ENCODE peak calls at places on chromosomes 7 and 10, in seven cellular contexts. U is IMR-90, B is mesendoderm, C is H9, S is H1, Y is neuronal stem cell, E is mesenchymal stem cell. O is an unnamed sample.
A peak's percentile ranks its signal among the peaks of the same experiment; 100 is the strongest.

GRCh38 chr7:151013728-151014497 is 10.4 kb downstream of the ATG9B start:
- DNase-seq in U (peak; percentile 22), B (peak; percentile 98), C (peak; percentile 97), S (peak; percentile 90), Y (peak; percentile 88), E (no peak), O (peak; percentile 87)

GRCh38 chr7:40965016-40965415 is 737.9 kb downstream of the INHBA start:
- DNase-seq in U (no peak), B (no peak), C (no peak), S (no peak), Y (no peak), E (no peak), O (no peak)

GRCh38 chr7:152333134-152333533 is 102.7 kb downstream of the KMT2C start:
- DNase-seq in U (no peak), B (no peak), C (no peak), S (no peak), Y (no peak), E (no peak), O (no peak)

GRCh38 chr10:102379383-102379782 is 16.1 kb upstream of the NFKB2 start:
- DNase-seq in U (no peak), B (no peak), C (no peak), S (no peak), Y (no peak), E (no peak), O (no peak)

GRCh38 chr10:1365540-1366082 is 309.4 kb downstream of the WDR37 start:
- DNase-seq in U (no peak), B (no peak), C (no peak), S (peak; percentile 8), Y (no peak), E (no peak), O (no peak)

GRCh38 chr10:89364533-89364932 is 13.3 kb upstream of the IFIT1B start:
- DNase-seq in U (no peak), B (no peak), C (no peak), S (no peak), Y (no peak), E (no peak), O (no peak)

GRCh38 chr10:34001087-34001580 is 666.7 kb upstream of the NRP1 start:
- DNase-seq in U (no peak), B (no peak), C (no peak), S (no peak), Y (no peak), E (no peak), O (peak; percentile 1)

GRCh38 chr7:78578701-78579100 is 780.1 kb downstream of the PHTF2 start:
- DNase-seq in U (no peak), B (peak; percentile 93), C (peak; percentile 78), S (no peak), Y (peak; percentile 59), E (no peak), O (no peak)

GRCh38 chr7:91846436-91846835 is 34.1 kb downstream of the MTERF1 start:
- DNase-seq in U (peak; percentile 21), B (no peak), C (no peak), S (no peak), Y (no peak), E (no peak), O (no peak)

GRCh38 chr7:83918142-83918541 is 269.2 kb upstream of the SEMA3E start:
- DNase-seq in U (no peak), B (no peak), C (no peak), S (no peak), Y (no peak), E (no peak), O (no peak)

GRCh38 chr10:110711382-110711781 is 67.2 kb downstream of the RBM20 start:
- DNase-seq in U (no peak), B (no peak), C (no peak), S (no peak), Y (no peak), E (no peak), O (no peak)

GRCh38 chr7:116524609-116525297 is at the start of gene CAV1:
- DNase-seq in U (peak; percentile 92), B (peak; percentile 91), C (peak; percentile 78), S (peak; percentile 77), Y (no peak), E (peak; percentile 93), O (peak; percentile 92)

GRCh38 chr10:70786799-70787415 is 1.7 kb upstream of the TBATA start:
- DNase-seq in U (peak; percentile 26), B (no peak), C (no peak), S (no peak), Y (no peak), E (peak; percentile 27), O (no peak)

GRCh38 chr10:70791390-70792039 is 6.3 kb upstream of the TBATA start:
- DNase-seq in U (no peak), B (no peak), C (no peak), S (no peak), Y (no peak), E (no peak), O (no peak)
- H3K4ac ChIP-seq in U (no peak overlapping the region), B (no peak overlapping the region), C (no peak overlapping the region), S (no peak overlapping the region), Y (no peak overlapping the region), E (no peak overlapping the region), O (no peak overlapping the region)

GRCh38 chr7:148037049-148037448 is 553.5 kb upstream of the C7orf33 start:
- DNase-seq in U (no peak), B (no peak), C (no peak), S (no peak), Y (no peak), E (no peak), O (no peak)

GRCh38 chr7:148031019-148031418 is 559.5 kb upstream of the C7orf33 start:
- DNase-seq in U (no peak), B (peak; percentile 8), C (no peak), S (no peak), Y (no peak), E (no peak), O (no peak)

GRCh38 chr7:148031816-148032215 is 558.8 kb upstream of the C7orf33 start:
- DNase-seq in U (no peak), B (no peak), C (no peak), S (no peak), Y (no peak), E (no peak), O (no peak)

GRCh38 chr7:148035950-148036349 is 554.6 kb upstream of the C7orf33 start:
- DNase-seq in U (no peak), B (no peak), C (no peak), S (no peak), Y (no peak), E (no peak), O (no peak)
- H3K4ac ChIP-seq in U (no peak overlapping the region), B (no peak overlapping the region), C (no peak overlapping the region), S (no peak overlapping the region), Y (no peak overlapping the region), E (no peak overlapping the region), O (no peak overlapping the region)

GRCh38 chr10:5370493-5371317 is 5.9 kb downstream of the UCN3 start:
- DNase-seq in U (no peak), B (no peak), C (no peak), S (no peak), Y (no peak), E (no peak), O (no peak)
- H3K4ac ChIP-seq in U (no peak overlapping the region), B (no peak overlapping the region), C (no peak overlapping the region), S (no peak overlapping the region), Y (no peak overlapping the region), E (no peak overlapping the region), O (no peak overlapping the region)

GRCh38 chr7:4000934-4001333 is 681.2 kb upstream of the FOXK1 start:
- DNase-seq in U (no peak), B (no peak), C (no peak), S (no peak), Y (no peak), E (no peak), O (no peak)

GRCh38 chr7:4003536-4003935 is 678.6 kb upstream of the FOXK1 start:
- DNase-seq in U (no peak), B (no peak), C (no peak), S (no peak), Y (no peak), E (no peak), O (no peak)

GRCh38 chr7:4000139-4000538 is 682.0 kb upstream of the FOXK1 start:
- DNase-seq in U (no peak), B (no peak), C (peak; percentile 48), S (no peak), Y (no peak), E (no peak), O (no peak)

GRCh38 chr7:3998060-3998459 is 684.0 kb upstream of the FOXK1 start:
- DNase-seq in U (peak; percentile 55), B (no peak), C (no peak), S (no peak), Y (no peak), E (no peak), O (no peak)

GRCh38 chr7:4001742-4002141 is 680.4 kb upstream of the FOXK1 start:
- DNase-seq in U (no peak), B (no peak), C (no peak), S (no peak), Y (no peak), E (no peak), O (no peak)
- H3K4ac ChIP-seq in U (no peak overlapping the region), B (no peak overlapping the region), C (no peak overlapping the region), S (no peak overlapping the region), Y (no peak overlapping the region), E (no peak overlapping the region), O (no peak overlapping the region)

DNA sequence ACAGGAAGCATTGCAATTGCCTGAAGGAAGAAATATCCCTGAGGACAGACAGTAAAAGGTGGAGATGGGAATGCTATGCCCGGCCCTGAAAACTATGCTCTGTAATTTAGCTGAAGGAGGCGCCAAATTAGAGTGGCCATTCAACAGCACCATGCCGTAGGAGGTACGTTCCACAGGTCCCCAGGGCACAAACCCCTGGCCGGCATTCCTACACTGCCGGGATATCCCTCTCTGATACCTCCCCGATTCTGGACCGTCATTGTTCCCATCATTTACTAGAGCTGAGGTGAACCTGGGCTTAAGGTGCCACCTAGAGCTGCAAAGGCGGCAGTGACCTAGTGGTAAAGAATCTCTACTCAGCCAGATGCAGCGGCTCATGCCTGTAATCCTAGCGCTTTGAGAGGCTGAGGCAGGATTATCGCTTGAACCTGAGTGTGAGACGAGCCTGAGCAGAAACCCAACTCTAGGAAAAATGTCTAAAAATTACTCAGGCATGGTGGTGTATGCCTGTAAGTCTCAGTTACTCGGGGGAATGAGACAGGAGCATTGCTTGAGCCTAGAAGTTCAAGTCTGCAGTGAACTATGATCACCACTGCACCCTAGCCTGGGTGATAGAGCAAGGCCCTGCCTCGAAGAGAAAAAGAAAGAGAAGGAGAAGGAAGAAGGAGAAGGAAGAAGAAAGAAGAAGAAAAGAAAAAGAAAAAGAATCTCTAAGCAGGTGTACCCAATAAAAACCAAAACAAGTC is 53.0 kb upstream of the TNKS2 start:
- DNase-seq in U (no peak), B (peak; percentile 94), C (peak; percentile 86), S (peak; percentile 60), Y (peak; percentile 6), E (peak; percentile 33), O (peak; percentile 29)
- H3K4ac ChIP-seq in U (no peak overlapping the region), B (no peak overlapping the region), C (no peak overlapping the region), S (no peak overlapping the region), Y (no peak overlapping the region), E (no peak overlapping the region), O (no peak overlapping the region)

GRCh38 chr10:86820509-86820908 is 64.1 kb downstream of the BMPR1A start:
- DNase-seq in U (no peak), B (no peak), C (no peak), S (no peak), Y (no peak), E (no peak), O (no peak)
- H3K4ac ChIP-seq in U (no peak overlapping the region), B (no peak overlapping the region), C (no peak overlapping the region), S (no peak overlapping the region), Y (no peak overlapping the region), E (no peak overlapping the region), O (peak overlapping the region; percentile 34)

GRCh38 chr7:49875336-49875735 is 101.9 kb downstream of the VWC2 start:
- DNase-seq in U (no peak), B (no peak), C (no peak), S (no peak), Y (no peak), E (no peak), O (no peak)
- H3K4ac ChIP-seq in U (no peak overlapping the region), B (no peak overlapping the region), C (no peak overlapping the region), S (no peak overlapping the region), Y (no peak overlapping the region), E (no peak overlapping the region), O (no peak overlapping the region)

O was measured in trophoblast cell.